ENCODE peak calls at places on chromosomes 1 and 21, in nine cellular contexts. One of them, this sample, is unnamed.

GRCh38 chr1:245019904-245020486 is 134.8 kb upstream of the KIF26B start:
- DNase-seq in posterior vena cava: no peak
- DNase-seq in foreskin fibroblast: no peak
- DNase-seq in EL: no peak
- DNase-seq in colonic mucosa: no peak
- DNase-seq in ovary: no peak
- DNase-seq in T-helper 17 cell: no peak
- DNase-seq in fibroblast of mammary gland: no peak
- DNase-seq in activated CD8-positive, alpha-beta memory T cell treated with anti-CD3 and anti-CD28 coated beads for 24 hours: no peak
- DNase-seq in this sample: peak

GRCh38 chr1:9700340-9700739 is 48.8 kb downstream of the PIK3CD start:
- DNase-seq in posterior vena cava: no peak
- DNase-seq in foreskin fibroblast: peak
- DNase-seq in EL: peak
- DNase-seq in colonic mucosa: no peak
- DNase-seq in ovary: no peak
- DNase-seq in T-helper 17 cell: no peak
- DNase-seq in fibroblast of mammary gland: peak
- DNase-seq in activated CD8-positive, alpha-beta memory T cell treated with anti-CD3 and anti-CD28 coated beads for 24 hours: no peak
- DNase-seq in this sample: no peak

GRCh38 chr1:161907266-161907665 is 116.4 kb downstream of the OLFML2B start:
- DNase-seq in posterior vena cava: no peak
- DNase-seq in foreskin fibroblast: no peak
- DNase-seq in EL: no peak
- DNase-seq in colonic mucosa: no peak
- DNase-seq in ovary: no peak
- DNase-seq in T-helper 17 cell: no peak
- DNase-seq in fibroblast of mammary gland: no peak
- DNase-seq in activated CD8-positive, alpha-beta memory T cell treated with anti-CD3 and anti-CD28 coated beads for 24 hours: no peak
- DNase-seq in this sample: no peak

GRCh38 chr1:155513300-155513926 is 49.2 kb downstream of the ASH1L start:
- DNase-seq in posterior vena cava: no peak
- DNase-seq in foreskin fibroblast: peak
- DNase-seq in EL: peak
- DNase-seq in colonic mucosa: no peak
- DNase-seq in ovary: no peak
- DNase-seq in T-helper 17 cell: no peak
- DNase-seq in fibroblast of mammary gland: peak
- DNase-seq in activated CD8-positive, alpha-beta memory T cell treated with anti-CD3 and anti-CD28 coated beads for 24 hours: no peak
- DNase-seq in this sample: no peak

GRCh38 chr21:32611471-32611997 is 643 bp downstream of the CFAP298 start:
- DNase-seq in posterior vena cava: no peak
- DNase-seq in foreskin fibroblast: peak
- DNase-seq in EL: peak
- DNase-seq in colonic mucosa: peak
- DNase-seq in ovary: peak
- DNase-seq in T-helper 17 cell: peak
- DNase-seq in fibroblast of mammary gland: peak
- DNase-seq in activated CD8-positive, alpha-beta memory T cell treated with anti-CD3 and anti-CD28 coated beads for 24 hours: peak
- DNase-seq in this sample: peak

GRCh38 chr1:9127395-9128160 is 1.3 kb downstream of the GPR157 start:
- DNase-seq in posterior vena cava: peak
- DNase-seq in foreskin fibroblast: no peak
- DNase-seq in EL: no peak
- DNase-seq in colonic mucosa: no peak
- DNase-seq in ovary: no peak
- DNase-seq in T-helper 17 cell: no peak
- DNase-seq in fibroblast of mammary gland: no peak
- DNase-seq in activated CD8-positive, alpha-beta memory T cell treated with anti-CD3 and anti-CD28 coated beads for 24 hours: no peak
- DNase-seq in this sample: no peak

GRCh38 chr1:22024485-22025367 is 23.3 kb downstream of the CELA3A start:
- DNase-seq in posterior vena cava: peak
- DNase-seq in foreskin fibroblast: peak
- DNase-seq in EL: peak
- DNase-seq in colonic mucosa: peak
- DNase-seq in ovary: peak
- DNase-seq in T-helper 17 cell: peak
- DNase-seq in fibroblast of mammary gland: peak
- DNase-seq in activated CD8-positive, alpha-beta memory T cell treated with anti-CD3 and anti-CD28 coated beads for 24 hours: no peak
- DNase-seq in this sample: peak

GRCh38 chr1:161307230-161307768 is 2.5 kb downstream of the MPZ start:
- DNase-seq in posterior vena cava: peak
- DNase-seq in foreskin fibroblast: peak
- DNase-seq in EL: peak
- DNase-seq in colonic mucosa: no peak
- DNase-seq in ovary: no peak
- DNase-seq in T-helper 17 cell: no peak
- DNase-seq in fibroblast of mammary gland: peak
- DNase-seq in activated CD8-positive, alpha-beta memory T cell treated with anti-CD3 and anti-CD28 coated beads for 24 hours: peak
- DNase-seq in this sample: peak

GRCh38 chr21:43188712-43189151 is 19.9 kb downstream of the CRYAA start:
- DNase-seq in posterior vena cava: peak
- DNase-seq in foreskin fibroblast: no peak
- DNase-seq in EL: no peak
- DNase-seq in colonic mucosa: peak
- DNase-seq in ovary: peak
- DNase-seq in T-helper 17 cell: no peak
- DNase-seq in fibroblast of mammary gland: no peak
- DNase-seq in activated CD8-positive, alpha-beta memory T cell treated with anti-CD3 and anti-CD28 coated beads for 24 hours: peak
- DNase-seq in this sample: peak

GRCh38 chr1:155499953-155500621 is 62.5 kb downstream of the ASH1L start:
- DNase-seq in posterior vena cava: no peak
- DNase-seq in foreskin fibroblast: peak
- DNase-seq in EL: peak
- DNase-seq in colonic mucosa: peak
- DNase-seq in ovary: no peak
- DNase-seq in T-helper 17 cell: no peak
- DNase-seq in fibroblast of mammary gland: no peak
- DNase-seq in activated CD8-positive, alpha-beta memory T cell treated with anti-CD3 and anti-CD28 coated beads for 24 hours: no peak
- DNase-seq in this sample: peak

GRCh38 chr21:36783612-36784383 is 84.9 kb downstream of the SIM2 start:
- DNase-seq in posterior vena cava: no peak
- DNase-seq in foreskin fibroblast: peak
- DNase-seq in EL: peak
- DNase-seq in colonic mucosa: no peak
- DNase-seq in ovary: no peak
- DNase-seq in T-helper 17 cell: no peak
- DNase-seq in fibroblast of mammary gland: peak
- DNase-seq in activated CD8-positive, alpha-beta memory T cell treated with anti-CD3 and anti-CD28 coated beads for 24 hours: no peak
- DNase-seq in this sample: no peak

GRCh38 chr1:96519851-96520281 is 201.7 kb upstream of the PTBP2 start:
- DNase-seq in posterior vena cava: no peak
- DNase-seq in foreskin fibroblast: no peak
- DNase-seq in EL: no peak
- DNase-seq in colonic mucosa: no peak
- DNase-seq in ovary: no peak
- DNase-seq in T-helper 17 cell: no peak
- DNase-seq in fibroblast of mammary gland: peak
- DNase-seq in activated CD8-positive, alpha-beta memory T cell treated with anti-CD3 and anti-CD28 coated beads for 24 hours: no peak
- DNase-seq in this sample: no peak

GRCh38 chr1:227773558-227773957 is 38.3 kb downstream of the SNAP47 start:
- DNase-seq in posterior vena cava: no peak
- DNase-seq in foreskin fibroblast: no peak
- DNase-seq in EL: no peak
- DNase-seq in colonic mucosa: no peak
- DNase-seq in ovary: no peak
- DNase-seq in T-helper 17 cell: no peak
- DNase-seq in fibroblast of mammary gland: no peak
- DNase-seq in activated CD8-positive, alpha-beta memory T cell treated with anti-CD3 and anti-CD28 coated beads for 24 hours: no peak
- DNase-seq in this sample: no peak

GRCh38 chr1:110255388-110255787 is 45.3 kb downstream of the KCNC4 start:
- DNase-seq in posterior vena cava: no peak
- DNase-seq in foreskin fibroblast: no peak
- DNase-seq in EL: no peak
- DNase-seq in colonic mucosa: no peak
- DNase-seq in ovary: no peak
- DNase-seq in T-helper 17 cell: no peak
- DNase-seq in fibroblast of mammary gland: no peak
- DNase-seq in activated CD8-positive, alpha-beta memory T cell treated with anti-CD3 and anti-CD28 coated beads for 24 hours: no peak
- DNase-seq in this sample: peak

GRCh38 chr1:84078108-84078823 is 65.8 kb upstream of the PRKACB start:
- DNase-seq in posterior vena cava: peak
- DNase-seq in foreskin fibroblast: peak
- DNase-seq in EL: peak
- DNase-seq in colonic mucosa: peak
- DNase-seq in ovary: peak
- DNase-seq in T-helper 17 cell: no peak
- DNase-seq in fibroblast of mammary gland: peak
- DNase-seq in activated CD8-positive, alpha-beta memory T cell treated with anti-CD3 and anti-CD28 coated beads for 24 hours: no peak
- DNase-seq in this sample: peak

GRCh38 chr1:160866001-160866704 is 3.5 kb upstream of the CD244 start:
- DNase-seq in posterior vena cava: no peak
- DNase-seq in foreskin fibroblast: no peak
- DNase-seq in EL: no peak
- DNase-seq in colonic mucosa: no peak
- DNase-seq in ovary: no peak
- DNase-seq in T-helper 17 cell: no peak
- DNase-seq in fibroblast of mammary gland: no peak
- DNase-seq in activated CD8-positive, alpha-beta memory T cell treated with anti-CD3 and anti-CD28 coated beads for 24 hours: no peak
- DNase-seq in this sample: no peak

GRCh38 chr1:209653915-209654351 is 1.7 kb upstream of the LAMB3 start:
- DNase-seq in posterior vena cava: no peak
- DNase-seq in foreskin fibroblast: no peak
- DNase-seq in EL: no peak
- DNase-seq in colonic mucosa: peak
- DNase-seq in ovary: no peak
- DNase-seq in T-helper 17 cell: no peak
- DNase-seq in fibroblast of mammary gland: no peak
- DNase-seq in activated CD8-positive, alpha-beta memory T cell treated with anti-CD3 and anti-CD28 coated beads for 24 hours: no peak
- DNase-seq in this sample: no peak